ENCODE peak calls at places on chromosomes 11 and 22, in four cellular contexts. X is GM23338, A is tibial nerve, R is NAMALWA. P is an unnamed sample.

GRCh38 chr11:61083601-61084147 is 18.6 kb upstream of the CD5 start:
- DNase-seq in X (no peak), A (no peak), R (no peak), P (no peak)

GRCh38 chr22:43007519-43008102 is 7.3 kb downstream of the PACSIN2 start:
- DNase-seq in X (no peak), A (no peak), R (no peak), P (no peak)

GRCh38 chr22:41352058-41352457 is 29.7 kb upstream of the TEF start:
- DNase-seq in X (no peak), A (no peak), R (no peak), P (no peak)

GRCh38 chr22:44393066-44393465 is 80.3 kb upstream of the SHISAL1 start:
- DNase-seq in X (no peak), A (no peak), R (no peak), P (no peak)

GRCh38 chr11:12666905-12667304 is 7.3 kb upstream of the TEAD1 start:
- DNase-seq in X (no peak), A (no peak), R (no peak), P (no peak)

GRCh38 chr22:30627480-30627879 is 8.1 kb upstream of the SLC35E4 start:
- DNase-seq in X (no peak), A (no peak), R (no peak), P (no peak)

GRCh38 chr22:24706732-24707476 is 67.6 kb downstream of the PIWIL3 start:
- DNase-seq in X (no peak), A (no peak), R (no peak), P (no peak)

GRCh38 chr11:3381794-3382193 is 2.8 kb upstream of the ZNF195 start:
- DNase-seq in X (peak; percentile 45), A (no peak), R (no peak), P (no peak)

GRCh38 chr11:59204736-59205135 is 8.0 kb downstream of the MPEG1 start:
- DNase-seq in X (no peak), A (no peak), R (no peak), P (no peak)

GRCh38 chr22:17706947-17707346 is 67.3 kb downstream of the BID start:
- DNase-seq in X (no peak), A (no peak), R (no peak), P (no peak)

GRCh38 chr11:70135142-70136132 is 57.3 kb downstream of the ANO1 start:
- DNase-seq in X (no peak), A (no peak), R (no peak), P (no peak)

GRCh38 chr22:39690901-39691620 is 120.5 kb downstream of the CACNA1I start:
- DNase-seq in X (peak; percentile 74), A (no peak), R (no peak), P (no peak)

GRCh38 chr11:12693485-12694181 is 19.4 kb downstream of the TEAD1 start:
- DNase-seq in X (no peak), A (peak; percentile 59), R (no peak), P (peak; percentile 43)

P was measured in T1000.